ENCODE peak calls at places on chromosome 11, in five cellular contexts. One of them, this sample, is unnamed.

GRCh38 chr11:849951-850776 is 7.5 kb downstream of the TSPAN4 start:
- DNase-seq in IMR-90: no peak
- DNase-seq in adipocyte: peak; percentile 50
- DNase-seq in H9: no peak
- DNase-seq in fibroblast of lung: no peak
- DNase-seq in this sample: no peak

GRCh38 chr11:134489728-134490127 is 77.7 kb upstream of the B3GAT1 start:
- DNase-seq in IMR-90: no peak
- DNase-seq in adipocyte: no peak
- DNase-seq in H9: no peak
- DNase-seq in fibroblast of lung: no peak
- DNase-seq in this sample: no peak

GRCh38 chr11:43825217-43825816 is 55.3 kb upstream of the ALKBH3 start:
- DNase-seq in IMR-90: peak; percentile 35
- DNase-seq in adipocyte: peak; percentile 62
- DNase-seq in H9: no peak
- DNase-seq in fibroblast of lung: peak; percentile 55
- DNase-seq in this sample: no peak

GRCh38 chr11:125072210-125072960 is 9.3 kb downstream of the SLC37A2 start:
- DNase-seq in IMR-90: no peak
- DNase-seq in adipocyte: no peak
- DNase-seq in H9: no peak
- DNase-seq in fibroblast of lung: no peak
- DNase-seq in this sample: no peak

GRCh38 chr11:71116435-71117040 is 135.8 kb downstream of the SHANK2 start:
- DNase-seq in IMR-90: no peak
- DNase-seq in adipocyte: no peak
- DNase-seq in H9: no peak
- DNase-seq in fibroblast of lung: no peak
- DNase-seq in this sample: no peak

GRCh38 chr11:77038825-77039326 is 4.7 kb downstream of the B3GNT6 start:
- DNase-seq in IMR-90: no peak
- DNase-seq in adipocyte: no peak
- DNase-seq in H9: no peak
- DNase-seq in fibroblast of lung: no peak
- DNase-seq in this sample: no peak

GRCh38 chr11:70503878-70504240 is 105.5 kb downstream of the CTTN start:
- DNase-seq in IMR-90: no peak
- DNase-seq in adipocyte: no peak
- DNase-seq in H9: peak; percentile 54
- DNase-seq in fibroblast of lung: no peak
- DNase-seq in this sample: no peak

GRCh38 chr11:27215471-27216267 is 147.3 kb downstream of the CCDC34 start:
- DNase-seq in IMR-90: no peak
- DNase-seq in adipocyte: no peak
- DNase-seq in H9: peak; percentile 53
- DNase-seq in fibroblast of lung: no peak
- DNase-seq in this sample: peak; percentile 61

GRCh38 chr11:116750070-116750718 is 22.6 kb downstream of the BUD13 start:
- DNase-seq in IMR-90: no peak
- DNase-seq in adipocyte: no peak
- DNase-seq in H9: no peak
- DNase-seq in fibroblast of lung: no peak
- DNase-seq in this sample: no peak

GRCh38 chr11:110086892-110087309 is 6.3 kb upstream of the ZC3H12C start:
- DNase-seq in IMR-90: peak; percentile 90
- DNase-seq in adipocyte: peak; percentile 46
- DNase-seq in H9: no peak
- DNase-seq in fibroblast of lung: peak; percentile 62
- DNase-seq in this sample: no peak

DNA sequence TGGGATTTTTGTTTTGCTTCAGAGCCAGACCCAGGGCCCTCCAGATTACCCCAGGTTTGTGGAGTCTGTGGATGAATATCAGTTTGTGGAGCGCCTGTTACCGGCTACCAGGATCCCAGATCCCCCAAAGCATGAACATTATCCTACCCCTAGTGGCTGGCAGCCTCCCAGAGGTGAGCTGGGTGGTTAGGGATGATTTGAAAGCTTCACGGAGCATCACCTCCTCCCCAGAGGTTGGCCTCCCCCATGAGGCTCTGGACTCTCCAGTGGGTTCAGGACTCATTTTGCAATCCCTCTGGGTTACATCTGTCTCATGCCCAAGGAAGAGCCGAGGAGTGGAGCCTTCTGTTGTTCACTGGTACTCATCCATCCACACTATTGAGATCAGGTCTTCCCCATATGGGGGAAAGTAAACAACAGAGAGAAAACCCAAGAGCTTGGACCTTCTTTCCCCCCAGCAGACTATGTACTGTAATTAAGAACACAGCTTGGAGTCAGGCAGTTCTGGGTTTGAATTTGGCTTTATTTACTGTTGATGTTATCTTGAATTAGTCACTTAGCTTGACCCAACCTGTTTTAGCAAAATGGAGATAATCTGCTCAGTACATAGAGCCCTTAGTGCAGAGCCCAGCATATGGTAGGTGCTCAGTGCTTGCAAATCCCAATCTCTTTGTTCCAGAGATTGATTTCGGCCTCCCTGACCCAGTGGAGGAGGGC is 2.5 kb downstream of the MRPL49 start:
- DNase-seq in IMR-90: no peak
- DNase-seq in adipocyte: no peak
- DNase-seq in H9: no peak
- DNase-seq in fibroblast of lung: no peak
- DNase-seq in this sample: no peak
- H3K9ac ChIP-seq in IMR-90: no peak overlapping the region
- H3K9ac ChIP-seq in adipocyte: no peak overlapping the region
- H3K9ac ChIP-seq in H9: no peak overlapping the region
- H3K9ac ChIP-seq in fibroblast of lung: no peak overlapping the region
- H3K9ac ChIP-seq in this sample: no peak overlapping the region

GRCh38 chr11:60912223-60912850 is 1.6 kb upstream of the TMEM109 start:
- DNase-seq in IMR-90: no peak
- DNase-seq in adipocyte: no peak
- DNase-seq in H9: no peak
- DNase-seq in fibroblast of lung: no peak
- DNase-seq in this sample: no peak

GRCh38 chr11:60915250-60915914 is 1.4 kb downstream of the TMEM109 start:
- DNase-seq in IMR-90: peak; percentile 50
- DNase-seq in adipocyte: peak; percentile 84
- DNase-seq in H9: peak; percentile 77
- DNase-seq in fibroblast of lung: peak; percentile 62
- DNase-seq in this sample: peak; percentile 48

GRCh38 chr11:60912851-60913550 is 957 bp upstream of the TMEM109 start:
- DNase-seq in IMR-90: no peak
- DNase-seq in adipocyte: no peak
- DNase-seq in H9: no peak
- DNase-seq in fibroblast of lung: no peak
- DNase-seq in this sample: no peak

GRCh38 chr11:60914620-60915249 is 777 bp downstream of the TMEM109 start:
- DNase-seq in IMR-90: peak; percentile 34
- DNase-seq in adipocyte: peak; percentile 66
- DNase-seq in H9: peak; percentile 35
- DNase-seq in fibroblast of lung: peak; percentile 31
- DNase-seq in this sample: peak; percentile 22

DNA sequence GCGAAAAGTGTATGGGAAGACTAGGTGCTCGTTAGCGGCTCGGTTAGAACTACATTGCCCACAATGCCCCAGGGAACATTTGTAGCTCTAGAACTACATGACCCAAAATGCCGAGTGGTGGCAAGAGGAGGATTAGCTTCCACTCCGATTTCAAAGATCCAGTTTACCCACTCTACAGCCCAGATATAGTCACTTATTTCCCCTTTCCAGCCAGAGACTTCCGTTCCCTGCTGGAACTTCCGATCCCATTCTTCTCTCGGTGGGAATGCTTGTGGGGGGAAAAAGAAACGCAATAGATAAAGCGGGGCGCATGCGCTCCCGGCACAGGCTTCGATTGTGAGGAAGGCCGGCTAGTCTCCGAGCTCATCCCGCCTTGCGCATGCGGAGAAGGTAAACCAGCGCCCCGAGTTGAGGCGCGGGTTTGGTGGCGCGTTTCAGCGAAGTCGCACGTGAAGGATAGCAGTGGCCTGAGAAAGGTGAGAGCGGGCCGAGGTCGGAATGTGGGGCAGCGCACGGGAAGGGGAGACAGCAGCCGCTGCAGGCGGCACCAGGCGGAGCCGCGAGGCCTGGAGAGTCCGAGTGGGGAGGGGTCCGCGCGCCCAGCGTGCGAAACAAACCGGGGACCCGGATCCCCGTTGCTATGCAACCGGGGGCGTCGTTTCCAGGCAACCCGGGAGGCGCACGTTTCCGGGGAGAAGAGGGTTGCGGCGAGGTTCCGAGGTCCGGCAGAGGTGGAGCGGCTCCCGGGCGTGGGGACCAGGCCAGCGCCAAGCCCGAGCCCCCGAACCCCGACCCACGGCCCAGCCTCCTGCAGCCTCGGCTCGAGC is at the start of gene TMEM109:
- DNase-seq in IMR-90: peak; percentile 86
- DNase-seq in adipocyte: peak; percentile 97
- DNase-seq in H9: peak; percentile 90
- DNase-seq in fibroblast of lung: peak; percentile 90
- DNase-seq in this sample: peak; percentile 78
- H3K4me1 ChIP-seq in IMR-90: peaks cover 7% of the 10 kb centered on the region
- H3K4me1 ChIP-seq in adipocyte: peaks cover 22% of the 10 kb centered on the region
- H3K4me1 ChIP-seq in H9: peaks cover 2% of the 10 kb centered on the region
- H3K4me1 ChIP-seq in fibroblast of lung: peaks cover 7% of the 10 kb centered on the region
- H3K4me1 ChIP-seq in this sample: peaks cover 29% of the 10 kb centered on the region

GRCh38 chr11:120226242-120226641 is 13.7 kb upstream of the POU2F3 start:
- DNase-seq in IMR-90: no peak
- DNase-seq in adipocyte: no peak
- DNase-seq in H9: no peak
- DNase-seq in fibroblast of lung: no peak
- DNase-seq in this sample: no peak
- H3K9ac ChIP-seq in IMR-90: no peak overlapping the region
- H3K9ac ChIP-seq in adipocyte: peak overlapping the region; percentile 41
- H3K9ac ChIP-seq in H9: no peak overlapping the region
- H3K9ac ChIP-seq in fibroblast of lung: no peak overlapping the region
- H3K9ac ChIP-seq in this sample: no peak overlapping the region

GRCh38 chr11:12741671-12742216 is 67.5 kb downstream of the TEAD1 start:
- DNase-seq in IMR-90: no peak
- DNase-seq in adipocyte: no peak
- DNase-seq in H9: no peak
- DNase-seq in fibroblast of lung: no peak
- DNase-seq in this sample: no peak
- H3K4me1 ChIP-seq in IMR-90: peaks cover 19% of the 10 kb centered on the region
- H3K4me1 ChIP-seq in adipocyte: peaks cover 2% of the 10 kb centered on the region
- H3K4me1 ChIP-seq in H9: peaks cover 4% of the 10 kb centered on the region
- H3K4me1 ChIP-seq in fibroblast of lung: peaks cover 3% of the 10 kb centered on the region
- H3K4me1 ChIP-seq in this sample: peaks cover 16% of the 10 kb centered on the region

DNA sequence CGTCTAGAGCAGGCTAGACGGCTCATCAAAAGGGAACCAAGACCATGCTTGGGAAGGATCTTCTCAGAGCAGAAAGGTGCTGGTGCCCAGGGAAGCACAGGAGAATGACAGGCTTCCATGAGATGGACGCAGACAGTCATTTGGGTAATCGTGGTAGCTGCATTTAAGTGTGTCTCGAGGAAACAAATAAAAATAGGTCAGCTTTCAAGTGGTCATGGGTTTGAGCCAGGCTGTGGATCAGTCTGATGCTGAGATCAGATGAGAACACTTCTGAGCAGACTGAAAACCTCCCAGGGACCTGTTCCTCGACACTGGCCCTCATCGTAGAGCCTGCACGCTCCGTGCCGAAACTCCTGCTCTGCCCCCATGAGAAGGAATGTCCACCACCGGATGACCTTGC is 4.7 kb downstream of the CARS1 start:
- DNase-seq in IMR-90: no peak
- DNase-seq in adipocyte: no peak
- DNase-seq in H9: no peak
- DNase-seq in fibroblast of lung: no peak
- DNase-seq in this sample: no peak
- H3K9ac ChIP-seq in IMR-90: no peak overlapping the region
- H3K9ac ChIP-seq in adipocyte: no peak overlapping the region
- H3K9ac ChIP-seq in H9: no peak overlapping the region
- H3K9ac ChIP-seq in fibroblast of lung: no peak overlapping the region
- H3K9ac ChIP-seq in this sample: no peak overlapping the region

GRCh38 chr11:6606471-6607189 is 3.1 kb downstream of the ILK start:
- DNase-seq in IMR-90: peak; percentile 95
- DNase-seq in adipocyte: peak; percentile 97
- DNase-seq in H9: peak; percentile 97
- DNase-seq in fibroblast of lung: peak; percentile 93
- DNase-seq in this sample: peak; percentile 91
- H3K4me1 ChIP-seq in IMR-90: peaks cover 34% of the 10 kb centered on the region
- H3K4me1 ChIP-seq in adipocyte: peaks cover 61% of the 10 kb centered on the region
- H3K4me1 ChIP-seq in H9: peaks cover 3% of the 10 kb centered on the region
- H3K4me1 ChIP-seq in fibroblast of lung: peaks cover 26% of the 10 kb centered on the region
- H3K4me1 ChIP-seq in this sample: peaks cover 61% of the 10 kb centered on the region

GRCh38 chr11:79762271-79762935 is 321.6 kb upstream of the TENM4 start:
- DNase-seq in IMR-90: peak; percentile 3
- DNase-seq in adipocyte: peak; percentile 31
- DNase-seq in H9: no peak
- DNase-seq in fibroblast of lung: peak; percentile 36
- DNase-seq in this sample: no peak
- H3K9ac ChIP-seq in IMR-90: no peak overlapping the region
- H3K9ac ChIP-seq in adipocyte: no peak overlapping the region
- H3K9ac ChIP-seq in H9: no peak overlapping the region
- H3K9ac ChIP-seq in fibroblast of lung: no peak overlapping the region
- H3K9ac ChIP-seq in this sample: no peak overlapping the region

DNA sequence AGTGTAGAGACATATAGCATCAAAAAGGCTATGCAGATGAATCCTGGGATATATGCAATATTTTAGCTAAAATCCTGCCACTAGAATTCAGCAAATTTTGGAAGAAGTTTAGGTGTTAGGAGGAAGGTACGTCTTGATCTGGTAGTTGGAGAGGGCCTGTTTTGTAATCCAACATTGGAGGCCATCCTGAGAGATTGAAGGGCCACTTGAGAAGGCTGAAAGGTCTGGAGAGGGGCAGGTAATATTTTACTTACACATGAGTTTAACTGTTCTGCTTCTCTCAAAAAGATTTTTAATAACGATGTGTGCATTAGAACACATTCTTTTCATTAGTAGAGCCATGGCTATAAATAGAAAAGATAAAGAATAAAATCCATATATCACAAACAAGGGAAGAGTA is 422.1 kb downstream of the RAB38 start:
- DNase-seq in IMR-90: no peak
- DNase-seq in adipocyte: no peak
- DNase-seq in H9: no peak
- DNase-seq in fibroblast of lung: no peak
- DNase-seq in this sample: no peak
- H3K4me1 ChIP-seq in IMR-90: no peaks in the 10 kb centered on the region
- H3K4me1 ChIP-seq in adipocyte: no peaks in the 10 kb centered on the region
- H3K4me1 ChIP-seq in H9: no peaks in the 10 kb centered on the region
- H3K4me1 ChIP-seq in fibroblast of lung: no peaks in the 10 kb centered on the region
- H3K4me1 ChIP-seq in this sample: no peaks in the 10 kb centered on the region

GRCh38 chr11:18013790-18014507 is 1.1 kb upstream of the SERGEF start:
- DNase-seq in IMR-90: no peak
- DNase-seq in adipocyte: no peak
- DNase-seq in H9: peak; percentile 50
- DNase-seq in fibroblast of lung: peak; percentile 22
- DNase-seq in this sample: no peak
- H3K9ac ChIP-seq in IMR-90: peak overlapping the region; percentile 82
- H3K9ac ChIP-seq in adipocyte: peak overlapping the region; percentile 90
- H3K9ac ChIP-seq in H9: no peak overlapping the region
- H3K9ac ChIP-seq in fibroblast of lung: peak overlapping the region; percentile 62
- H3K9ac ChIP-seq in this sample: peak overlapping the region; percentile 86

GRCh38 chr11:46524201-46524600 is 69.6 kb downstream of the AMBRA1 start:
- DNase-seq in IMR-90: no peak
- DNase-seq in adipocyte: no peak
- DNase-seq in H9: no peak
- DNase-seq in fibroblast of lung: no peak
- DNase-seq in this sample: no peak
- H3K4me1 ChIP-seq in IMR-90: peaks cover 9% of the 10 kb centered on the region
- H3K4me1 ChIP-seq in adipocyte: peaks cover 33% of the 10 kb centered on the region
- H3K4me1 ChIP-seq in H9: no peaks in the 10 kb centered on the region
- H3K4me1 ChIP-seq in fibroblast of lung: peaks cover 5% of the 10 kb centered on the region
- H3K4me1 ChIP-seq in this sample: peaks cover 19% of the 10 kb centered on the region

This sample was measured in astrocyte.